ENCODE peak calls at places on chromosomes 7 and 10, in eight cellular contexts. Q is ascending aorta; D is thoracic aorta; Z is D341Med; G is CD14-positive monocyte; P is HuH-7; I is RKO; H is naive thymus-derived CD4-positive, alpha-beta T cell. A is an unnamed sample.

GRCh38 chr7:898855-899681 is 22.7 kb downstream of the GET4 start:
- DNase-seq in Q (no peak), D (no peak), Z (no peak), G (no peak), P (no peak), I (no peak), H (no peak), A (no peak)

GRCh38 chr10:91023708-91024438 is 103.0 kb upstream of the ANKRD1 start:
- DNase-seq in Q (no peak), D (no peak), Z (no peak), G (no peak), P (no peak), I (no peak), H (no peak), A (no peak)

GRCh38 chr7:131241381-131241780 is 86.3 kb upstream of the MKLN1 start:
- DNase-seq in Q (no peak), D (no peak), Z (no peak), G (no peak), P (no peak), I (no peak), H (no peak), A (no peak)

GRCh38 chr7:7175075-7175695 is 7.2 kb upstream of the C1GALT1 start:
- DNase-seq in Q (no peak), D (no peak), Z (no peak), G (no peak), P (no peak), I (no peak), H (no peak), A (no peak)

GRCh38 chr7:50418934-50419333 is 31.2 kb downstream of the FIGNL1 start:
- DNase-seq in Q (no peak), D (no peak), Z (no peak), G (no peak), P (no peak), I (no peak), H (no peak), A (no peak)

GRCh38 chr7:69683002-69683401 is 84.7 kb downstream of the AUTS2 start:
- DNase-seq in Q (no peak), D (no peak), Z (no peak), G (no peak), P (no peak), I (no peak), H (no peak), A (no peak)

GRCh38 chr7:151051108-151051507 is 2.8 kb downstream of the ASIC3 start:
- DNase-seq in Q (no peak), D (no peak), Z (no peak), G (no peak), P (no peak), I (no peak), H (peak), A (no peak)

GRCh38 chr10:116274141-116274861 is 1.3 kb upstream of the GFRA1 start:
- DNase-seq in Q (no peak), D (no peak), Z (peak), G (no peak), P (peak), I (no peak), H (no peak), A (peak)

GRCh38 chr7:46972205-46972604 is 609.7 kb downstream of the TNS3 start:
- DNase-seq in Q (no peak), D (no peak), Z (no peak), G (no peak), P (no peak), I (peak), H (no peak), A (no peak)

GRCh38 chr7:114533151-114533550 is 118.5 kb downstream of the FOXP2 start:
- DNase-seq in Q (no peak), D (no peak), Z (no peak), G (no peak), P (no peak), I (no peak), H (no peak), A (peak)

GRCh38 chr10:120971671-120972070 is 120.5 kb downstream of the WDR11 start:
- DNase-seq in Q (no peak), D (no peak), Z (no peak), G (no peak), P (no peak), I (no peak), H (no peak), A (no peak)

GRCh38 chr7:35596061-35596460 is 98.9 kb downstream of the HERPUD2 start:
- DNase-seq in Q (no peak), D (no peak), Z (no peak), G (no peak), P (no peak), I (peak), H (no peak), A (no peak)

GRCh38 chr7:17601921-17602320 is 303.5 kb downstream of the AHR start:
- DNase-seq in Q (no peak), D (no peak), Z (no peak), G (no peak), P (no peak), I (no peak), H (no peak), A (no peak)

GRCh38 chr7:39691821-39692220 is 68.4 kb downstream of the RALA start:
- DNase-seq in Q (no peak), D (no peak), Z (no peak), G (no peak), P (no peak), I (no peak), H (no peak), A (no peak)

GRCh38 chr10:131998845-131999681 is 17.3 kb upstream of the BNIP3 start:
- DNase-seq in Q (no peak), D (no peak), Z (no peak), G (no peak), P (no peak), I (no peak), H (no peak), A (no peak)

GRCh38 chr7:98864726-98865420 is 4.9 kb downstream of the TMEM130 start:
- DNase-seq in Q (no peak), D (no peak), Z (no peak), G (no peak), P (no peak), I (no peak), H (no peak), A (no peak)

GRCh38 chr10:65571011-65571570 is 1354.7 kb upstream of the LRRTM3 start:
- DNase-seq in Q (no peak), D (no peak), Z (peak), G (no peak), P (no peak), I (peak), H (no peak), A (peak)

GRCh38 chr10:78802406-78802805 is 266.4 kb upstream of the ZMIZ1 start:
- DNase-seq in Q (no peak), D (no peak), Z (no peak), G (no peak), P (no peak), I (no peak), H (no peak), A (no peak)

GRCh38 chr7:50156746-50157145 is 63.7 kb upstream of the ZPBP start:
- DNase-seq in Q (no peak), D (no peak), Z (no peak), G (no peak), P (no peak), I (no peak), H (no peak), A (no peak)

GRCh38 chr7:12178317-12178716 is 32.8 kb upstream of the TMEM106B start:
- DNase-seq in Q (no peak), D (no peak), Z (no peak), G (no peak), P (no peak), I (no peak), H (no peak), A (no peak)

GRCh38 chr7:41436139-41436538 is 266.8 kb downstream of the INHBA start:
- DNase-seq in Q (no peak), D (no peak), Z (no peak), G (no peak), P (no peak), I (no peak), H (no peak), A (no peak)

GRCh38 chr7:47254081-47255006 is 327.6 kb downstream of the TNS3 start:
- DNase-seq in Q (peak), D (peak), Z (peak), G (peak), P (peak), I (no peak), H (peak), A (peak)

GRCh38 chr10:125414998-125415397 is 254.6 kb upstream of the CTBP2 start:
- DNase-seq in Q (no peak), D (no peak), Z (no peak), G (no peak), P (no peak), I (no peak), H (no peak), A (no peak)

GRCh38 chr10:20616918-20617801 is 280.0 kb downstream of the NEBL start:
- DNase-seq in Q (no peak), D (no peak), Z (no peak), G (peak), P (no peak), I (no peak), H (no peak), A (no peak)

GRCh38 chr7:66522518-66522917 is 106.2 kb upstream of the KCTD7 start:
- DNase-seq in Q (no peak), D (no peak), Z (peak), G (no peak), P (no peak), I (no peak), H (no peak), A (no peak)

GRCh38 chr10:116763440-116763839 is 21.1 kb upstream of the HSPA12A start:
- DNase-seq in Q (no peak), D (no peak), Z (no peak), G (no peak), P (no peak), I (no peak), H (no peak), A (no peak)

GRCh38 chr7:33556471-33556870 is 348.9 kb upstream of the BMPER start:
- DNase-seq in Q (no peak), D (no peak), Z (no peak), G (no peak), P (no peak), I (no peak), H (no peak), A (no peak)

GRCh38 chr7:43362652-43363428 is 220.1 kb upstream of the STK17A start:
- DNase-seq in Q (no peak), D (no peak), Z (no peak), G (no peak), P (no peak), I (peak), H (no peak), A (no peak)

GRCh38 chr7:47323904-47324303 is 258.0 kb downstream of the TNS3 start:
- DNase-seq in Q (no peak), D (no peak), Z (no peak), G (no peak), P (no peak), I (no peak), H (no peak), A (no peak)

GRCh38 chr10:93440591-93441012 is 41.5 kb downstream of the MYOF start:
- DNase-seq in Q (no peak), D (no peak), Z (no peak), G (no peak), P (no peak), I (no peak), H (no peak), A (no peak)

GRCh38 chr10:122298598-122299301 is 27.7 kb downstream of the BTBD16 start:
- DNase-seq in Q (no peak), D (no peak), Z (peak), G (no peak), P (peak), I (peak), H (peak), A (peak)

GRCh38 chr10:75187961-75188426 is 22.6 kb upstream of the VDAC2 start:
- DNase-seq in Q (no peak), D (no peak), Z (peak), G (peak), P (peak), I (peak), H (peak), A (peak)

GRCh38 chr10:130493446-130494198 is 357.4 kb downstream of the GLRX3 start:
- DNase-seq in Q (no peak), D (no peak), Z (no peak), G (peak), P (no peak), I (no peak), H (no peak), A (no peak)

GRCh38 chr10:50385610-50386009 is 134.3 kb upstream of the ASAH2 start:
- DNase-seq in Q (no peak), D (no peak), Z (no peak), G (no peak), P (no peak), I (no peak), H (no peak), A (no peak)

GRCh38 chr10:11687357-11687771 is 54.8 kb upstream of the ECHDC3 start:
- DNase-seq in Q (no peak), D (no peak), Z (no peak), G (no peak), P (no peak), I (no peak), H (no peak), A (no peak)

GRCh38 chr7:142945001-142945400 is 5.7 kb downstream of the LLCFC1 start:
- DNase-seq in Q (no peak), D (no peak), Z (no peak), G (no peak), P (no peak), I (no peak), H (no peak), A (no peak)

GRCh38 chr10:128485701-128486235 is 359.5 kb upstream of the MKI67 start:
- DNase-seq in Q (no peak), D (no peak), Z (no peak), G (no peak), P (no peak), I (no peak), H (no peak), A (peak)

GRCh38 chr7:46264646-46265045 is 343.6 kb upstream of the IGFBP3 start:
- DNase-seq in Q (no peak), D (no peak), Z (no peak), G (no peak), P (no peak), I (no peak), H (no peak), A (no peak)

A was measured in NCI-H524.